ENCODE peak calls at places on chromosomes 12 and 14, in seven cellular contexts. U is Calu3; S is tibial artery; W is AG10803; D is CD4-positive, alpha-beta T cell; V is WTC11; O is HFFc6. L is an unnamed sample.

GRCh38 chr12:5453471-5453870 is 21.6 kb downstream of the NTF3 start:
- DNase-seq in U (no peak), S (no peak), W (no peak), D (no peak), V (no peak), O (no peak), L (no peak)

GRCh38 chr14:95817271-95817670 is 59.4 kb upstream of the TUNAR start:
- DNase-seq in U (no peak), S (no peak), W (no peak), D (no peak), V (no peak), O (no peak), L (no peak)

GRCh38 chr14:78202976-78203375 is 32.8 kb downstream of the NRXN3 start:
- DNase-seq in U (no peak), S (no peak), W (no peak), D (no peak), V (no peak), O (no peak), L (no peak)

GRCh38 chr14:50023671-50024490 is 92.5 kb downstream of the VCPKMT start:
- DNase-seq in U (no peak), S (peak), W (peak), D (no peak), V (no peak), O (peak), L (no peak)

GRCh38 chr14:26394114-26394855 is 203.5 kb downstream of the NOVA1 start:
- DNase-seq in U (no peak), S (no peak), W (peak), D (no peak), V (no peak), O (no peak), L (no peak)

GRCh38 chr12:121132601-121133481 is at the start of gene P2RX7:
- DNase-seq in U (peak), S (peak), W (peak), D (peak), V (peak), O (peak), L (peak)

GRCh38 chr14:56172571-56172971 is 54.4 kb downstream of the PELI2 start:
- DNase-seq in U (no peak), S (no peak), W (peak), D (no peak), V (no peak), O (peak), L (no peak)

GRCh38 chr14:84806627-84807026 is 723.3 kb upstream of the FLRT2 start:
- DNase-seq in U (no peak), S (no peak), W (peak), D (no peak), V (no peak), O (no peak), L (no peak)

GRCh38 chr14:72907327-72907826 is 13.5 kb upstream of the DPF3 start:
- DNase-seq in U (no peak), S (no peak), W (no peak), D (no peak), V (no peak), O (no peak), L (no peak)

GRCh38 chr12:49345840-49346658 is 639 bp upstream of the DNAJC22 start:
- DNase-seq in U (no peak), S (peak), W (no peak), D (no peak), V (peak), O (no peak), L (no peak)

GRCh38 chr12:7157391-7157790 is 27.2 kb downstream of the CLSTN3 start:
- DNase-seq in U (no peak), S (no peak), W (no peak), D (no peak), V (no peak), O (no peak), L (no peak)

GRCh38 chr14:99191663-99192621 is 80.1 kb downstream of the BCL11B start:
- DNase-seq in U (peak), S (peak), W (peak), D (no peak), V (no peak), O (peak), L (peak)

DNA sequence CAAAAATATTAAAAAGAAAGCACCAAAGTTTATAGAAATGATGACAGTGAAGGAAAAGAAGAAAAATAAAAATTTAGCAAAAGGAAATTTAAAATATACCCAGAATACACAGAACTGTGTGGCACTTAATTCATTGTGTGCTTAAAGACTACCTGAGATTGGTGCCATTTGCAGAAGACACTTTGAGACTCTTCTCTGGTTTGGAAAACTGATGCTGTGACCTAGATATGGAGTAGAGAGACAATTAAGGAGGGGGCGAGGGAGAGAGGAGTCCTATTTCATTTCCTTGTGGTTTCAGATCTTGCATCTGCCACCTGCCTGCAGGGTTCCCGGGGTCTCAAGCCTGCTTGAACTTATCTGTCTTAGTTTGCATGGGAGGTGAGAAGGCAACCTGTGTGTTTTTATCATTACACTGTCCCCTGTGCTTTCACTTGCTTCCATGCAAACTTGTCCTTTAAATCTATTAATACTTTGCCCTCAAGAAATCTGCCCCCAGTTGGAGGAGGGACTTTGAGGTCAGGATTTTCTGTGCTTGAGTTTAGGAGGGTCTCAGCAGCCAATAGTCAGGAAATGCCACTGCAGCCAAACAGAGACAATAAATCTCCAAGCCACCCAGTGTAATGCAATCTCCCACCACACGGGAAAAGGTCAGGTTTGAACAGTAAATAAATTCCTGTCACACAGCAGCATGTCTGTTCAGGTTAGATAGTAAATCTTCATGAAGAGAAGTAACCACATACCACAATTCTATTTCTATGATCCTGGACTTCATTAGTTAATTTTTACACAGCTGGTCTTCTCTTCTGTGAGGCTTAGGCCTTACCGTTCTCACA is 119.4 kb downstream of the CAND1 start:
- DNase-seq in U (no peak), S (no peak), W (no peak), D (no peak), V (no peak), O (no peak), L (peak)
- TF ChIP-seq CTCF in U (peak), S (no peak), W (no peak), D (no peak), V (no peak), O (peak), L (peak)

DNA sequence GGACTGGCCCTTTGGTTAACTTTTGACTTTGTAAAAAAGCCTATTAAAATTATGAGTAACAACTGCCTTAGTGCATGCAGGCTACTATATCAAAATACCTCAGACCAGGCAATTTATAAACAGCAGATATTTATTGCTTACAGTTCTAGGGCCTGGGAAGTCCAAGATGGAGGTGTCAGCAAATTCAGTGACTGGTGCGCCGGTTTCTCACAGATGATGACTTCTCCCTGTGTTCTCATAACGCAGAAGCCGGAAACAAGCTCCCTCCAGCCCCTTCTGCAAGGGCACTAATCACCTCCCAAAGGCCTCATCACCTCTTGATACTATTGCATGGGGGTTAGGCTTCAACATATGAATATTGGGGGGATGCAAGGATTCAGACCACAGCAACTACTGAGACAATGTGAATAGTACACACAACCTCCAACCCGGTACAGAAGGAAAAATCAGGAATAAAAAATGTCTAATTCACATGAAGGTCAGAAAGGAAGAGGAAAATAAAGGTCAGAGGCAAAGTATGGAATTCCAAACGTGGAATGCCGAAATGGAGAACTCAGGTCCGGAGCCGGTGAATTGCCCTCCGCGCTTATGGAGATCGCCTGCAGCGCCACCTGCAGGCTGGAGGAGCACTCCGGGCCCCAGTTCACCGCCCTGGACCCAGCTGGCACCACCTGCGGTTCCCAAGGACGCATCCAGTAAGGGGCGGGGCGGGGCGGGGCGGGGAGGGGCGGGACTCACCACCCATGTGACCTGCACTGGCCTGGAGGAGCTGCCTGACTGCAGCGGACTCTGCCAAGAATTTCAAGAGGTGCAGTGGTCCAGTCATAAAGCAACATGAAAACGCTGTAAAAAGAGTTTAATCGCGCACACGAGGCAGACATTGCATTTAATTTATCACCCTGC is 203.4 kb downstream of the KIF26A start:
- DNase-seq in U (peak), S (no peak), W (peak), D (no peak), V (peak), O (no peak), L (peak)
- TF ChIP-seq CTCF in U (peak), S (no peak), W (peak), D (no peak), V (peak), O (peak), L (peak)

DNA sequence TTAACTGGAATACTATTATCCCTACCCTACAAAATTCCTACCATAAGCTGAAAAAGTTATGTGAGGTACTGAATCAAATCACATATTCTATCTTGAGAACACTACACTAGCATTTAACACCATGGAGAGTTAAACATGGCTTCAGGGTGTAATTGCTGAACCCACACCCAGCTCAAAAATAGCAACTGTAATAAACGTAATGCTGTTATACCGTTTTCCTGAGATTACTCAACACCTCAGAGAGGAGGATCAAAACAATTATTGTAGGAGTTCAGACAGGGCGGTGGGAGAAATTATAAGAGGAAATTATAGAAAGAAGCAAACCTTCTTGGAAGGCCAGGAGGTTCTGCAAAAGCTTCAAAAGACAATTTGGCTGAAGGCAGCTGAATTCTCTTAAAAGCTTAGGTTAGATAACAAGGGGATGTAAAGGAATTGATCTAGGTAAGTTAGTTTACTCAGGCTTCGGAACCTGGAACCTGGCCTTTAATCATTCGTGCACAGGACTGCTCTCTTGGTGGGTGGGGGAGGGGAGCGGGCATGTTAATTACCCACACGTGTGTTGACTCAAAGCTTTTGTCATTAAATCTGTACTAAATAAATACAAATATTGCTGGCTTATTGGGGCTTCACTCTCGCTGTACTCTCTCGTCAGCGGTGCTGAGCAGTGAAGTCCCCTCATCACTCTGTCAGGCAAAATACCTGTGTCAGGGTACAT is 12.1 kb upstream of the IPO8 start:
- DNase-seq in U (no peak), S (no peak), W (no peak), D (no peak), V (no peak), O (no peak), L (no peak)
- TF ChIP-seq CTCF in U (no peak), S (no peak), W (no peak), D (no peak), V (no peak), O (no peak), L (no peak)

GRCh38 chr12:19444097-19444496 is 4.8 kb downstream of the AEBP2 start:
- DNase-seq in U (no peak), S (peak), W (no peak), D (no peak), V (no peak), O (no peak), L (no peak)
- TF ChIP-seq CTCF in U (no peak), S (no peak), W (no peak), D (no peak), V (no peak), O (no peak), L (no peak)

DNA sequence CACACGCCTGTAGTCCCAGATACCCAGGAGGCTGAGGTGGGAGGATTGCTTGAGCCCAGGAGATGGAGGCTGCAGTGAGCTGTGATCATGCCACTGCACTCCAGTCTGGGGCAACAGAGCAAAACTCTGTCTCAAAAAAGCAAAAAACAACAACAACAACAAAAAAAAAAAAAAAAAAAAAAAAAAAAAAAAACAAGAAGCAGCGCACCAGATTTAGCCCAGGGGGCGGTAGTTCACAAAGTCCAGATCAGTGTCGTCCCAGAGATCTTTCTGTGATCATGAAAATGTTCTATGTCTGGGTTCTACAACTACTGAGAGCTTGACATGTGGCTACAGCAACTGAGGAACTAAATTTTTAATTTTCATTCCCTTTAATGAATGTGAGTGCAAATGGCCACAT is 27.4 kb downstream of the OAS2 start:
- DNase-seq in U (peak), S (no peak), W (peak), D (no peak), V (no peak), O (no peak), L (no peak)
- TF ChIP-seq CTCF in U (peak), S (no peak), W (peak), D (peak), V (no peak), O (peak), L (peak)

DNA sequence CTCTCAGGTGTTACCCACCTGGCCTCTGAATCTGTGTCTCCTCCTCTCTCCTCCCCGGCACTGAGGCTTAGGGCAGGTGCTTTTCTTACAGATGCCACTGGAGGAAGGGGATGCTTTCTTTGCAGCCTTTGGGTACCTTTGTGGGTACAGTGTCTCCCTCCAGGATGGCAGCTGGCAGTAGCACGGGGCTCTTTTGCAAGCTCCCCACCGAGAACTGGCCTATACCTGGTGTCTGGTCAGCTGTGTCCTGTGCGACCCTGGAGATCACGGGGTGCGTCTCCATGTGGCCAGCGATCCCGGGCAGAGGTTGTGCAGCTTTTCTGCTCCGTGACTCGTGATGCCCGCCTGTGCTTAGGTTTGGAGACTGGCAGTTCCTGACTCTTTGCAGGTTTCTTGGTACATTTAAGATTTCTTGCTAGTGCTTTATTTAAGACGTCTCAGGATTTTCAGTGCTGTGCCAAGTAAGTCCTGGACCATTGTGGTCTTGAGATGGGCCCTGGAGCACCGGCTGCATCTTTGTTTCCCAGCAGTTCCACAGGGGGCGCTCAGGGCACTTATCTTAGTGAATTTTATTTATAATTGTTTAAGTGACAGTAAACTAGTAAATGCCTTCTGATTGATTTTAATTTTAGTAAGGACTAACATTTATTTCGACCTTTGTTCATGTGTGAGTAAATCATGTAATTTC is 68.9 kb downstream of the DDX51 start:
- DNase-seq in U (no peak), S (no peak), W (no peak), D (no peak), V (peak), O (no peak), L (no peak)
- TF ChIP-seq CTCF in U (peak), S (no peak), W (peak), D (no peak), V (peak), O (peak), L (no peak)